ENCODE peak calls at places on chromosome 1, in eight cellular contexts. I, M, B, C, Q, D, U and L are unnamed samples.

GRCh38 chr1:9558946-9559545 is 19.8 kb downstream of the SLC25A33 start:
- DNase-seq in U (no peak), D (no peak), C (no peak), Q (no peak), I (no peak), B (no peak), M (no peak), L (no peak)

GRCh38 chr1:57357462-57357861 is 66.4 kb downstream of the DAB1 start:
- DNase-seq in M (no peak), D (no peak), C (no peak), B (no peak), I (no peak), U (peak), Q (no peak), L (no peak)

GRCh38 chr1:37752583-37753471 is 12.1 kb downstream of the EPHA10 start:
- DNase-seq in M (no peak), D (peak), B (no peak), U (peak), Q (no peak), I (no peak), C (peak), L (peak)

GRCh38 chr1:1435911-1436633 is 582 bp downstream of the VWA1 start:
- DNase-seq in D (no peak), M (no peak), U (no peak), Q (no peak), B (no peak), C (no peak), I (no peak), L (no peak)

GRCh38 chr1:233121947-233122559 is 171.6 kb downstream of the NTPCR start:
- DNase-seq in B (no peak), D (peak), C (no peak), U (no peak), Q (no peak), I (no peak), M (no peak), L (no peak)

GRCh38 chr1:21607549-21608529 is 61.3 kb downstream of the RAP1GAP start:
- DNase-seq in B (no peak), I (peak), M (no peak), Q (no peak), C (peak), D (peak), U (peak), L (no peak)

GRCh38 chr1:201914456-201915235 is 25.9 kb downstream of the SHISA4 start:
- DNase-seq in I (no peak), U (no peak), D (no peak), C (no peak), Q (no peak), M (no peak), B (no peak), L (no peak)

GRCh38 chr1:184152502-184152901 is 101.0 kb downstream of the TSEN15 start:
- DNase-seq in D (peak), Q (no peak), I (no peak), M (no peak), C (peak), B (no peak), U (no peak), L (no peak)

GRCh38 chr1:46675549-46676314 is 4.1 kb downstream of the TEX38 start:
- DNase-seq in B (no peak), U (no peak), I (no peak), Q (no peak), M (no peak), D (no peak), C (no peak), L (no peak)

GRCh38 chr1:22039594-22040347 is 12.7 kb upstream of the CDC42 start:
- DNase-seq in Q (peak), C (peak), M (peak), B (peak), I (peak), U (no peak), D (peak), L (no peak)

GRCh38 chr1:56545711-56546110 is 33.7 kb downstream of the PLPP3 start:
- DNase-seq in D (no peak), C (no peak), M (no peak), B (no peak), U (no peak), I (no peak), Q (no peak), L (no peak)

GRCh38 chr1:43021547-43022474 is 63.1 kb upstream of the SLC2A1 start:
- DNase-seq in B (no peak), U (no peak), C (peak), I (no peak), M (no peak), Q (no peak), D (no peak), L (no peak)

GRCh38 chr1:117605164-117605810 is 561 bp upstream of the TENT5C start:
- DNase-seq in B (no peak), D (peak), U (peak), M (no peak), C (peak), Q (no peak), I (peak), L (no peak)

GRCh38 chr1:153652795-153653507 is 5.6 kb upstream of the SNAPIN start:
- DNase-seq in I (no peak), M (no peak), U (no peak), B (no peak), D (peak), Q (no peak), C (peak), L (no peak)

GRCh38 chr1:66372522-66373071 is 161.4 kb upstream of the SGIP1 start:
- DNase-seq in M (no peak), B (no peak), Q (no peak), I (no peak), C (no peak), D (no peak), U (no peak), L (no peak)

GRCh38 chr1:74641876-74642275 is 31.7 kb downstream of the ERICH3 start:
- DNase-seq in M (no peak), Q (no peak), B (no peak), I (no peak), D (no peak), U (no peak), C (peak), L (no peak)